ENCODE peak calls at places on chromosomes 4 and X, in seven cellular contexts. One of them, this sample, is unnamed.

GRCh38 chrX:25976683-25977310 is 161.3 kb upstream of the MAGEB18 start:
- DNase-seq in posterior vena cava: peak
- DNase-seq in NCI-H1105: no peak
- DNase-seq in NCI-H1048: no peak
- DNase-seq in renal cortical epithelial cell: no peak
- DNase-seq in MG63: no peak
- DNase-seq in A172: peak
- DNase-seq in this sample: no peak

GRCh38 chr4:71417150-71417549 is 78.3 kb downstream of the SLC4A4 start:
- DNase-seq in posterior vena cava: no peak
- DNase-seq in NCI-H1105: no peak
- DNase-seq in NCI-H1048: no peak
- DNase-seq in renal cortical epithelial cell: peak
- DNase-seq in MG63: no peak
- DNase-seq in A172: no peak
- DNase-seq in this sample: no peak

GRCh38 chrX:83022020-83022419 is 486.1 kb upstream of the POU3F4 start:
- DNase-seq in posterior vena cava: no peak
- DNase-seq in NCI-H1105: no peak
- DNase-seq in NCI-H1048: no peak
- DNase-seq in renal cortical epithelial cell: peak
- DNase-seq in MG63: no peak
- DNase-seq in A172: no peak
- DNase-seq in this sample: peak

GRCh38 chr4:16034010-16034829 is 49.6 kb downstream of the PROM1 start:
- DNase-seq in posterior vena cava: no peak
- DNase-seq in NCI-H1105: no peak
- DNase-seq in NCI-H1048: no peak
- DNase-seq in renal cortical epithelial cell: peak
- DNase-seq in MG63: no peak
- DNase-seq in A172: peak
- DNase-seq in this sample: no peak

GRCh38 chrX:40646489-40647306 is 663 bp downstream of the CXorf38 start:
- DNase-seq in posterior vena cava: peak
- DNase-seq in NCI-H1105: no peak
- DNase-seq in NCI-H1048: no peak
- DNase-seq in renal cortical epithelial cell: no peak
- DNase-seq in MG63: peak
- DNase-seq in A172: peak
- DNase-seq in this sample: peak

GRCh38 chr4:54658321-54659093 is 750 bp downstream of the KIT start:
- DNase-seq in posterior vena cava: peak
- DNase-seq in NCI-H1105: peak
- DNase-seq in NCI-H1048: no peak
- DNase-seq in renal cortical epithelial cell: no peak
- DNase-seq in MG63: peak
- DNase-seq in A172: peak
- DNase-seq in this sample: peak

GRCh38 chrX:94908171-94908570 is 1234.2 kb downstream of the FAM133A start:
- DNase-seq in posterior vena cava: peak
- DNase-seq in NCI-H1105: no peak
- DNase-seq in NCI-H1048: no peak
- DNase-seq in renal cortical epithelial cell: no peak
- DNase-seq in MG63: no peak
- DNase-seq in A172: no peak
- DNase-seq in this sample: no peak

GRCh38 chr4:137960371-137961050 is 281.6 kb downstream of the SLC7A11 start:
- DNase-seq in posterior vena cava: no peak
- DNase-seq in NCI-H1105: no peak
- DNase-seq in NCI-H1048: no peak
- DNase-seq in renal cortical epithelial cell: peak
- DNase-seq in MG63: no peak
- DNase-seq in A172: peak
- DNase-seq in this sample: no peak

GRCh38 chrX:106903291-106903820 is at the start of gene RIPPLY1:
- DNase-seq in posterior vena cava: no peak
- DNase-seq in NCI-H1105: no peak
- DNase-seq in NCI-H1048: no peak
- DNase-seq in renal cortical epithelial cell: no peak
- DNase-seq in MG63: no peak
- DNase-seq in A172: no peak
- DNase-seq in this sample: no peak

GRCh38 chrX:49001521-49002090 is 458 bp downstream of the GRIPAP1 start:
- DNase-seq in posterior vena cava: no peak
- DNase-seq in NCI-H1105: peak
- DNase-seq in NCI-H1048: no peak
- DNase-seq in renal cortical epithelial cell: peak
- DNase-seq in MG63: peak
- DNase-seq in A172: peak
- DNase-seq in this sample: peak

GRCh38 chr4:40874331-40874730 is 124.6 kb downstream of the NSUN7 start:
- DNase-seq in posterior vena cava: no peak
- DNase-seq in NCI-H1105: no peak
- DNase-seq in NCI-H1048: no peak
- DNase-seq in renal cortical epithelial cell: no peak
- DNase-seq in MG63: no peak
- DNase-seq in A172: no peak
- DNase-seq in this sample: no peak

GRCh38 chr4:108540536-108540935 is 79.8 kb upstream of the RPL34 start:
- DNase-seq in posterior vena cava: no peak
- DNase-seq in NCI-H1105: no peak
- DNase-seq in NCI-H1048: no peak
- DNase-seq in renal cortical epithelial cell: peak
- DNase-seq in MG63: no peak
- DNase-seq in A172: no peak
- DNase-seq in this sample: no peak

GRCh38 chrX:111168314-111168713 is 72.3 kb downstream of the PAK3 start:
- DNase-seq in posterior vena cava: no peak
- DNase-seq in NCI-H1105: no peak
- DNase-seq in NCI-H1048: no peak
- DNase-seq in renal cortical epithelial cell: peak
- DNase-seq in MG63: no peak
- DNase-seq in A172: no peak
- DNase-seq in this sample: no peak

GRCh38 chr4:5892321-5893012 is 419 bp downstream of the CRMP1 start:
- DNase-seq in posterior vena cava: no peak
- DNase-seq in NCI-H1105: no peak
- DNase-seq in NCI-H1048: no peak
- DNase-seq in renal cortical epithelial cell: no peak
- DNase-seq in MG63: no peak
- DNase-seq in A172: no peak
- DNase-seq in this sample: no peak

GRCh38 chrX:3221643-3222042 is 124.8 kb downstream of the MXRA5 start:
- DNase-seq in posterior vena cava: no peak
- DNase-seq in NCI-H1105: no peak
- DNase-seq in NCI-H1048: no peak
- DNase-seq in renal cortical epithelial cell: no peak
- DNase-seq in MG63: no peak
- DNase-seq in A172: no peak
- DNase-seq in this sample: no peak

GRCh38 chr4:6180841-6181631 is 19.3 kb downstream of the JAKMIP1 start:
- DNase-seq in posterior vena cava: no peak
- DNase-seq in NCI-H1105: no peak
- DNase-seq in NCI-H1048: no peak
- DNase-seq in renal cortical epithelial cell: no peak
- DNase-seq in MG63: no peak
- DNase-seq in A172: no peak
- DNase-seq in this sample: no peak

GRCh38 chrX:154542723-154543424 is 3.8 kb downstream of the G6PD start:
- DNase-seq in posterior vena cava: no peak
- DNase-seq in NCI-H1105: no peak
- DNase-seq in NCI-H1048: no peak
- DNase-seq in renal cortical epithelial cell: peak
- DNase-seq in MG63: no peak
- DNase-seq in A172: no peak
- DNase-seq in this sample: no peak

GRCh38 chrX:132737743-132738142 is 220.7 kb downstream of the HS6ST2 start:
- DNase-seq in posterior vena cava: no peak
- DNase-seq in NCI-H1105: no peak
- DNase-seq in NCI-H1048: no peak
- DNase-seq in renal cortical epithelial cell: peak
- DNase-seq in MG63: peak
- DNase-seq in A172: peak
- DNase-seq in this sample: no peak

GRCh38 chrX:74535211-74535621 is 79.2 kb downstream of the RLIM start:
- DNase-seq in posterior vena cava: no peak
- DNase-seq in NCI-H1105: peak
- DNase-seq in NCI-H1048: no peak
- DNase-seq in renal cortical epithelial cell: peak
- DNase-seq in MG63: peak
- DNase-seq in A172: no peak
- DNase-seq in this sample: no peak

GRCh38 chr4:183286590-183287308 is 33.3 kb downstream of the CLDN22 start:
- DNase-seq in posterior vena cava: no peak
- DNase-seq in NCI-H1105: no peak
- DNase-seq in NCI-H1048: no peak
- DNase-seq in renal cortical epithelial cell: no peak
- DNase-seq in MG63: no peak
- DNase-seq in A172: no peak
- DNase-seq in this sample: no peak

GRCh38 chr4:5381981-5382441 is 326.3 kb downstream of the EVC2 start:
- DNase-seq in posterior vena cava: no peak
- DNase-seq in NCI-H1105: no peak
- DNase-seq in NCI-H1048: no peak
- DNase-seq in renal cortical epithelial cell: peak
- DNase-seq in MG63: peak
- DNase-seq in A172: peak
- DNase-seq in this sample: peak

GRCh38 chr4:96149911-96150310 is 310.0 kb downstream of the PDHA2 start:
- DNase-seq in posterior vena cava: no peak
- DNase-seq in NCI-H1105: no peak
- DNase-seq in NCI-H1048: no peak
- DNase-seq in renal cortical epithelial cell: no peak
- DNase-seq in MG63: no peak
- DNase-seq in A172: peak
- DNase-seq in this sample: no peak

GRCh38 chrX:13690836-13691235 is 1.9 kb downstream of the RAB9A start:
- DNase-seq in posterior vena cava: no peak
- DNase-seq in NCI-H1105: no peak
- DNase-seq in NCI-H1048: no peak
- DNase-seq in renal cortical epithelial cell: no peak
- DNase-seq in MG63: no peak
- DNase-seq in A172: no peak
- DNase-seq in this sample: no peak

GRCh38 chr4:43391084-43391483 is 498.6 kb downstream of the GRXCR1 start:
- DNase-seq in posterior vena cava: no peak
- DNase-seq in NCI-H1105: no peak
- DNase-seq in NCI-H1048: no peak
- DNase-seq in renal cortical epithelial cell: no peak
- DNase-seq in MG63: no peak
- DNase-seq in A172: no peak
- DNase-seq in this sample: no peak

GRCh38 chr4:813900-814299 is 12.0 kb downstream of the CPLX1 start:
- DNase-seq in posterior vena cava: peak
- DNase-seq in NCI-H1105: no peak
- DNase-seq in NCI-H1048: no peak
- DNase-seq in renal cortical epithelial cell: no peak
- DNase-seq in MG63: no peak
- DNase-seq in A172: no peak
- DNase-seq in this sample: no peak

GRCh38 chr4:41022116-41022515 is 192.2 kb downstream of the APBB2 start:
- DNase-seq in posterior vena cava: no peak
- DNase-seq in NCI-H1105: no peak
- DNase-seq in NCI-H1048: no peak
- DNase-seq in renal cortical epithelial cell: no peak
- DNase-seq in MG63: no peak
- DNase-seq in A172: no peak
- DNase-seq in this sample: no peak

GRCh38 chr4:2934077-2934812 is 29.0 kb downstream of the NOP14 start:
- DNase-seq in posterior vena cava: peak
- DNase-seq in NCI-H1105: no peak
- DNase-seq in NCI-H1048: no peak
- DNase-seq in renal cortical epithelial cell: peak
- DNase-seq in MG63: peak
- DNase-seq in A172: no peak
- DNase-seq in this sample: peak

GRCh38 chrX:23667239-23668177 is at the start of gene PRDX4:
- DNase-seq in posterior vena cava: peak
- DNase-seq in NCI-H1105: peak
- DNase-seq in NCI-H1048: peak
- DNase-seq in renal cortical epithelial cell: peak
- DNase-seq in MG63: peak
- DNase-seq in A172: peak
- DNase-seq in this sample: peak

GRCh38 chr4:80125252-80126177 is 52.5 kb upstream of the ANTXR2 start:
- DNase-seq in posterior vena cava: no peak
- DNase-seq in NCI-H1105: no peak
- DNase-seq in NCI-H1048: no peak
- DNase-seq in renal cortical epithelial cell: peak
- DNase-seq in MG63: no peak
- DNase-seq in A172: peak
- DNase-seq in this sample: no peak

GRCh38 chr4:95251568-95251967 is 297.2 kb downstream of the UNC5C start:
- DNase-seq in posterior vena cava: no peak
- DNase-seq in NCI-H1105: no peak
- DNase-seq in NCI-H1048: no peak
- DNase-seq in renal cortical epithelial cell: no peak
- DNase-seq in MG63: no peak
- DNase-seq in A172: no peak
- DNase-seq in this sample: no peak

GRCh38 chr4:102789317-102789717 is 28.5 kb upstream of the MANBA start:
- DNase-seq in posterior vena cava: no peak
- DNase-seq in NCI-H1105: no peak
- DNase-seq in NCI-H1048: no peak
- DNase-seq in renal cortical epithelial cell: no peak
- DNase-seq in MG63: no peak
- DNase-seq in A172: peak
- DNase-seq in this sample: no peak

GRCh38 chrX:7159132-7159861 is 11.3 kb upstream of the PUDP start:
- DNase-seq in posterior vena cava: no peak
- DNase-seq in NCI-H1105: no peak
- DNase-seq in NCI-H1048: no peak
- DNase-seq in renal cortical epithelial cell: peak
- DNase-seq in MG63: peak
- DNase-seq in A172: peak
- DNase-seq in this sample: no peak

GRCh38 chr4:132238697-132239096 is 910.4 kb upstream of the PCDH10 start:
- DNase-seq in posterior vena cava: no peak
- DNase-seq in NCI-H1105: no peak
- DNase-seq in NCI-H1048: no peak
- DNase-seq in renal cortical epithelial cell: no peak
- DNase-seq in MG63: no peak
- DNase-seq in A172: no peak
- DNase-seq in this sample: no peak

GRCh38 chr4:167232805-167233522 is 1.3 kb downstream of the SPOCK3 start:
- DNase-seq in posterior vena cava: no peak
- DNase-seq in NCI-H1105: no peak
- DNase-seq in NCI-H1048: no peak
- DNase-seq in renal cortical epithelial cell: no peak
- DNase-seq in MG63: no peak
- DNase-seq in A172: no peak
- DNase-seq in this sample: no peak

GRCh38 chrX:81377329-81377728 is 175.4 kb downstream of the SH3BGRL start:
- DNase-seq in posterior vena cava: no peak
- DNase-seq in NCI-H1105: no peak
- DNase-seq in NCI-H1048: no peak
- DNase-seq in renal cortical epithelial cell: peak
- DNase-seq in MG63: no peak
- DNase-seq in A172: no peak
- DNase-seq in this sample: no peak

GRCh38 chr4:125041372-125041930 is 273.3 kb upstream of the FAT4 start:
- DNase-seq in posterior vena cava: no peak
- DNase-seq in NCI-H1105: no peak
- DNase-seq in NCI-H1048: no peak
- DNase-seq in renal cortical epithelial cell: peak
- DNase-seq in MG63: no peak
- DNase-seq in A172: peak
- DNase-seq in this sample: no peak

GRCh38 chr4:154838694-154839093 is 57.6 kb downstream of the RBM46 start:
- DNase-seq in posterior vena cava: no peak
- DNase-seq in NCI-H1105: no peak
- DNase-seq in NCI-H1048: no peak
- DNase-seq in renal cortical epithelial cell: no peak
- DNase-seq in MG63: no peak
- DNase-seq in A172: no peak
- DNase-seq in this sample: no peak